ENCODE peak calls at places on chromosomes 16 and 17, in five cellular contexts. One of them, this sample, is unnamed.

GRCh38 chr17:75110307-75110937 is 653 bp downstream of the ARMC7 start:
- DNase-seq in esophagus muscularis mucosa: no peak
- DNase-seq in cardiac muscle cell: peak; percentile 35
- DNase-seq in testis: peak; percentile 35
- DNase-seq in upper lobe of left lung: peak; percentile 50
- DNase-seq in this sample: peak; percentile 30

GRCh38 chr17:40615295-40615988 is 32.2 kb downstream of the SMARCE1 start:
- DNase-seq in esophagus muscularis mucosa: peak; percentile 91
- DNase-seq in cardiac muscle cell: peak; percentile 66
- DNase-seq in testis: peak; percentile 77
- DNase-seq in upper lobe of left lung: peak; percentile 56
- DNase-seq in this sample: peak; percentile 42

GRCh38 chr17:69245617-69246016 is 17.0 kb upstream of the ABCA10 start:
- DNase-seq in esophagus muscularis mucosa: no peak
- DNase-seq in cardiac muscle cell: no peak
- DNase-seq in testis: no peak
- DNase-seq in upper lobe of left lung: no peak
- DNase-seq in this sample: no peak

GRCh38 chr17:9266769-9267168 is 245.5 kb downstream of the NTN1 start:
- DNase-seq in esophagus muscularis mucosa: no peak
- DNase-seq in cardiac muscle cell: peak; percentile 19
- DNase-seq in testis: no peak
- DNase-seq in upper lobe of left lung: no peak
- DNase-seq in this sample: no peak

GRCh38 chr17:48544356-48545021 is 420 bp downstream of the HOXB2 start:
- DNase-seq in esophagus muscularis mucosa: peak; percentile 98
- DNase-seq in cardiac muscle cell: peak; percentile 55
- DNase-seq in testis: peak; percentile 29
- DNase-seq in upper lobe of left lung: no peak
- DNase-seq in this sample: peak; percentile 87

GRCh38 chr17:34484193-34484733 is 95.1 kb upstream of the TMEM132E start:
- DNase-seq in esophagus muscularis mucosa: no peak
- DNase-seq in cardiac muscle cell: no peak
- DNase-seq in testis: no peak
- DNase-seq in upper lobe of left lung: no peak
- DNase-seq in this sample: no peak

GRCh38 chr17:44924107-44924544 is 8.8 kb upstream of the GFAP start:
- DNase-seq in esophagus muscularis mucosa: no peak
- DNase-seq in cardiac muscle cell: no peak
- DNase-seq in testis: no peak
- DNase-seq in upper lobe of left lung: no peak
- DNase-seq in this sample: no peak

GRCh38 chr17:7147772-7148171 is 31.4 kb downstream of the ASGR1 start:
- DNase-seq in esophagus muscularis mucosa: no peak
- DNase-seq in cardiac muscle cell: no peak
- DNase-seq in testis: no peak
- DNase-seq in upper lobe of left lung: no peak
- DNase-seq in this sample: no peak

GRCh38 chr17:31385428-31386285 is 5.8 kb upstream of the RAB11FIP4 start:
- DNase-seq in esophagus muscularis mucosa: no peak
- DNase-seq in cardiac muscle cell: no peak
- DNase-seq in testis: no peak
- DNase-seq in upper lobe of left lung: no peak
- DNase-seq in this sample: no peak

GRCh38 chr16:28549301-28549899 is 4.3 kb upstream of the SGF29 start:
- DNase-seq in esophagus muscularis mucosa: no peak
- DNase-seq in cardiac muscle cell: no peak
- DNase-seq in testis: no peak
- DNase-seq in upper lobe of left lung: no peak
- DNase-seq in this sample: no peak

GRCh38 chr16:57513371-57514102 is 22.8 kb downstream of the CCDC102A start:
- DNase-seq in esophagus muscularis mucosa: no peak
- DNase-seq in cardiac muscle cell: peak; percentile 82
- DNase-seq in testis: no peak
- DNase-seq in upper lobe of left lung: peak; percentile 89
- DNase-seq in this sample: no peak

GRCh38 chr17:1880851-1881630 is 51.2 kb downstream of the RPA1 start:
- DNase-seq in esophagus muscularis mucosa: no peak
- DNase-seq in cardiac muscle cell: no peak
- DNase-seq in testis: peak; percentile 30
- DNase-seq in upper lobe of left lung: no peak
- DNase-seq in this sample: no peak

GRCh38 chr17:20073056-20073979 is 64.2 kb downstream of the SPECC1 start:
- DNase-seq in esophagus muscularis mucosa: no peak
- DNase-seq in cardiac muscle cell: no peak
- DNase-seq in testis: peak; percentile 56
- DNase-seq in upper lobe of left lung: peak; percentile 70
- DNase-seq in this sample: peak; percentile 40
- H3K27ac ChIP-seq in esophagus muscularis mucosa: peak overlapping the region; percentile 45
- H3K27ac ChIP-seq in cardiac muscle cell: no peak overlapping the region
- H3K27ac ChIP-seq in testis: peak overlapping the region; percentile 45
- H3K27ac ChIP-seq in upper lobe of left lung: peak overlapping the region; percentile 4
- H3K27ac ChIP-seq in this sample: no peak overlapping the region

DNA sequence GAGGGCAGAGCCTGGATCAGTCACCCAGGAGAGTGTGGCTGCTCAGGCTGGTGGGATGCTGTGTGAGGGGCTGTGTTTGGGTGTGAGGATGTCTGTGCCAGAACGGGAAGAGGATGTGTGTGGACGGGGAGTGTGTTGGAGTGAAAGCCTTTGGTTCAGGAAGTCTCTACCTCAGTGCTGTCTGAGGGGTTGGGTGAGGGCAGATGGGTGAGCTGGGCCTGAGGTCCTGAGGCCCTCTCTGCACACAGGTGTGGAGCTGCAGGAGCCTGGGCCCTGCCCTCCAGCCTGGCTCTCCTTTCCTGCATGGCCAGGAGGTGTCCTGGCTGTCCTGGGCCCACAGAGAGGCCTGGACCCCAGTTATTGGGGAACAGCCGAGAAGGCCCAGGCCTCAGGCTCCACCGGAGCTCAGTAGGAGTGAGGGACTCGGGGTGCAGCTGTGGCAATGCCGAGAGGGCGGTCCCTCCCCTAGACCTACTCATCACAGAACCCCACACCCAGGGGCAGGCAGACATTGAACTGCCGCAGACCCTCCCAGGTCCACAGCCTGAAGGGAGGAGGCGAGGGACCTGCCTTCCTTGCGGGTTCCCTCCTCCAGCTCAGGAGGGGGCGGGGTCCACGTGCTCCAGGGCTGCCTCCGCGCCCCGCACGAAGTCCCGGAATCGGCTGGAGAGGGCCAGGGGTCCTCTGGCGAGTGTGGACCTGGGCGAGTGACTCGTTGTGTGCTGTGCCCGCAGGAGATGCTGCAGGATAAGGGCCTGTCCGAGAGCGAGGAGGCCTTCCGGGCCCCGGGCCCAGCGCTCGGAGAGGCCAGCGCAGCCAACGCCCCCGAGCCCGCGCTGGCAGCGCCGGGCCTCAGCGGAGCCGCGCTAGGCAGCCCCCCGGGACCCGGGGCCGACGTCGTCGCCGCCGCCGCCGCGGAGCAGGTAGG is 3.8 kb downstream of the TBX4 start:
- DNase-seq in esophagus muscularis mucosa: no peak
- DNase-seq in cardiac muscle cell: no peak
- DNase-seq in testis: no peak
- DNase-seq in upper lobe of left lung: no peak
- DNase-seq in this sample: no peak
- H3K9me3 ChIP-seq in esophagus muscularis mucosa: peaks cover 4% of the 10 kb centered on the region
- H3K9me3 ChIP-seq in cardiac muscle cell: no peaks in the 10 kb centered on the region
- H3K9me3 ChIP-seq in testis: no peaks in the 10 kb centered on the region
- H3K9me3 ChIP-seq in upper lobe of left lung: no peaks in the 10 kb centered on the region
- H3K9me3 ChIP-seq in this sample: no peaks in the 10 kb centered on the region

DNA sequence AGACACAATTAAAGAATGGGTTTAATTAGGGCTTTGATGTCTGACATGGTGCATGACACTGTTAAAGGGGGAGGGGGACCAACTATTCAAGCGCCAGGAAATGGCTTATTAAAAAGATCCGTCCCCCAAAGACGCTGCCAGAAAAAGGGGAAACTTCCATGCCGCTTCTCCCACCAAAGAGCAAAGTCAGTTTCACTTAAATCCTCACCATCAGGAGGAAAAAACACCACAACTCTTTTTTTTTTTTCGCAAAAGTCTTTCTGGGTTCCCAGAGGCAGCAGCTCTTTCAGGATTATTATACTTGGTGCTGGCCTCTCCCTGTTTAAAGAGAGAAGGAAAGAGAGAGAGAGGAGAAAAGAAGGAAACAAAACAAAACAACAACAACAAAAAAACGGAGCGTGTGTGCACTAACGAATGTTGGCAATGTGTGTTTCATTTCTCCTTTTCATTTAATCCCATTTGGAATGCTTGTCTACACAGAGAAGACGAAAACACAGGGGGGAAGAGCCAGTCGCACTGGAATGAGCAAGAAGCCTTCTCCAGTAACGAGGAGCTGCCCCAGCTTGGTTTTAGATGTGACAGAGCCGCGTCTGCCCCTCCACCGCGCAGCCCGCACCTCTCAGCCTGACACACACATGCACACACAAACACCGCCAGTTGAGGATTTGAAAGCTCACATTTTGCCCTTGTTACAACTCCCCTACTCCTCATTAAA is 32.6 kb upstream of the AXIN2 start:
- DNase-seq in esophagus muscularis mucosa: no peak
- DNase-seq in cardiac muscle cell: no peak
- DNase-seq in testis: no peak
- DNase-seq in upper lobe of left lung: no peak
- DNase-seq in this sample: no peak
- H3K4me3 ChIP-seq in esophagus muscularis mucosa: peak overlapping the region; percentile 30
- H3K4me3 ChIP-seq in cardiac muscle cell: no peak overlapping the region
- H3K4me3 ChIP-seq in testis: no peak overlapping the region
- H3K4me3 ChIP-seq in upper lobe of left lung: no peak overlapping the region
- H3K4me3 ChIP-seq in this sample: peak overlapping the region; percentile 18

GRCh38 chr17:82839617-82840292 is at the start of gene ZNF750:
- DNase-seq in esophagus muscularis mucosa: no peak
- DNase-seq in cardiac muscle cell: no peak
- DNase-seq in testis: no peak
- DNase-seq in upper lobe of left lung: peak; percentile 68
- DNase-seq in this sample: no peak
- H3K27ac ChIP-seq in esophagus muscularis mucosa: no peak within 1 kb of the TSS
- H3K27ac ChIP-seq in cardiac muscle cell: no peak within 1 kb of the TSS
- H3K27ac ChIP-seq in testis: no peak within 1 kb of the TSS
- H3K27ac ChIP-seq in upper lobe of left lung: peak within 1 kb of the TSS; percentile 63
- H3K27ac ChIP-seq in this sample: no peak within 1 kb of the TSS

GRCh38 chr17:70976447-70976846 is 807.1 kb downstream of the KCNJ2 start:
- DNase-seq in esophagus muscularis mucosa: no peak
- DNase-seq in cardiac muscle cell: no peak
- DNase-seq in testis: no peak
- DNase-seq in upper lobe of left lung: no peak
- DNase-seq in this sample: no peak
- H3K9me3 ChIP-seq in esophagus muscularis mucosa: no peaks in the 10 kb centered on the region
- H3K9me3 ChIP-seq in cardiac muscle cell: no peaks in the 10 kb centered on the region
- H3K9me3 ChIP-seq in testis: no peaks in the 10 kb centered on the region
- H3K9me3 ChIP-seq in upper lobe of left lung: no peaks in the 10 kb centered on the region
- H3K9me3 ChIP-seq in this sample: no peaks in the 10 kb centered on the region

DNA sequence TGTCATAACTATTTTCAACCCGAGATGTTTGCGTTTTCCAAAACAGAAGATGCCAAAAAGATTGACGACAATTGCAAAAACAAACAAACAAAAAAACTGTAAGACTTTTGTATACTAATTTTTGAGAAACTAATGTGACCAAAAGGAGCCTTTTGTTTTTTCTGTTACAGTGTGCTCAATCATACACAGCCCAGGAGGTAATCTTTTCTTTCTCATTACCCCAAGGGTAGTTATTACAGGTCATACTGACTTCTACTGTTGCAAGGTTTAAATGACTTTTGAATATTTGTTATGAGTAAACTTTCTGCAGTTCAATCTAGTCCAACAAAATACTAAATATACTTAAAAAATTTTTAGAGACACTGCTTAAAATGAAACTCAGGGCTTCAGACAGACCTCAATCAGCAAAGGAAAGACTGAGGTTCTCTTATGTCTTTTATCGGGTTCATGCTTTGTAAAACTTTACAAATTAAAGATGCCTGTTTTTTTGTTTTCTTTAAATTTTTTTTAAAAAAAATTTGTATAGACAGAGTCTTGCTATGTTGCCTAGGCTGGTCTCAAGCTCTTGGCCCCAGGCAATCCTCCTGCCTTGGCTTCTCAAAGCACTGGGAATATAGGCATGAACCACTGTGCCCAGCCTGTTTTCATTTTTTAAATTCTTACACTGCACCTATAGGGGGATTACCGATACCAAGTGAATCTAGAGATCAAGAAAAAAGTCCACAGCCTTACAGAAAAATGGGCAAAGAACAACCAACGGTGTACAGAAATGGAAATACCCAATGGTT is 47.6 kb downstream of the SPOP start:
- DNase-seq in esophagus muscularis mucosa: no peak
- DNase-seq in cardiac muscle cell: no peak
- DNase-seq in testis: no peak
- DNase-seq in upper lobe of left lung: no peak
- DNase-seq in this sample: no peak
- H3K4me3 ChIP-seq in esophagus muscularis mucosa: no peak overlapping the region
- H3K4me3 ChIP-seq in cardiac muscle cell: no peak overlapping the region
- H3K4me3 ChIP-seq in testis: no peak overlapping the region
- H3K4me3 ChIP-seq in upper lobe of left lung: no peak overlapping the region
- H3K4me3 ChIP-seq in this sample: no peak overlapping the region

GRCh38 chr17:81680150-81680549 is 3.4 kb downstream of the ARL16 start:
- DNase-seq in esophagus muscularis mucosa: no peak
- DNase-seq in cardiac muscle cell: no peak
- DNase-seq in testis: no peak
- DNase-seq in upper lobe of left lung: no peak
- DNase-seq in this sample: no peak

GRCh38 chr17:81683584-81684441 is at the start of the genes ARL16 and HGS:
- DNase-seq in esophagus muscularis mucosa: peak; percentile 99
- DNase-seq in cardiac muscle cell: peak; percentile 99
- DNase-seq in testis: peak; percentile 99
- DNase-seq in upper lobe of left lung: peak; percentile 96
- DNase-seq in this sample: peak; percentile 99

GRCh38 chr17:81683208-81683583 is 401 bp downstream of the ARL16 start:
- DNase-seq in esophagus muscularis mucosa: no peak
- DNase-seq in cardiac muscle cell: no peak
- DNase-seq in testis: no peak
- DNase-seq in upper lobe of left lung: no peak
- DNase-seq in this sample: no peak

GRCh38 chr17:81682565-81683207 is 911 bp downstream of the ARL16 start:
- DNase-seq in esophagus muscularis mucosa: no peak
- DNase-seq in cardiac muscle cell: no peak
- DNase-seq in testis: no peak
- DNase-seq in upper lobe of left lung: no peak
- DNase-seq in this sample: no peak

DNA sequence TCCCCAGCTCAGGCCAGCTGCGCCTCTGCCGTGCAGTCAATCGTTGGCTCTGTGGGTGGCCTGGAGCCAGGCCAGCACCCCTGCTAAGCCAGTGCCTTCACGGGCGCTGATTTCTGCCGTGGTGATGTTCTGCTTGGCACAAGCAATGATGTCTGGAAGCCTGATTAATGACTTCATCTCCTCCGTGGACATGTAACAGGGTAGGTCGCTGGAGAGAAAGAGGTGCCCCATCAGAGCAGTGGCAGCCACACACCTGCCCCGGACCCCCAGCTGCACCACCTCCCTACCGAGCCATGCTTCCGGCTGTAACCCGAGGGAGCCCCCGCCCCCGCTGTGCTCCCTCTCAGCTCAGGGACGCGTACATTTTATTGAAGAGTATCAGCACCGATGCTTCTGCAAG is 1.9 kb downstream of the ARL16 start:
- DNase-seq in esophagus muscularis mucosa: no peak
- DNase-seq in cardiac muscle cell: no peak
- DNase-seq in testis: peak; percentile 49
- DNase-seq in upper lobe of left lung: no peak
- DNase-seq in this sample: no peak
- H3K27ac ChIP-seq in esophagus muscularis mucosa: no peak overlapping the region
- H3K27ac ChIP-seq in cardiac muscle cell: no peak overlapping the region
- H3K27ac ChIP-seq in testis: no peak overlapping the region
- H3K27ac ChIP-seq in upper lobe of left lung: no peak overlapping the region
- H3K27ac ChIP-seq in this sample: no peak overlapping the region